ENCODE peak calls at places on chromosome 9, in six cellular contexts. N is activated naive CD4-positive, alpha-beta T cell treated with anti-CD3 and anti-CD28 coated beads for 36 hours; C is stimulated activated CD4-positive, alpha-beta T cell treated with anti-CD3 and anti-CD28 coated beads, Interleukin-2, amount 100 ng/mL, for 24 hours; L is spleen; F is midbrain; T is epithelial cell of esophagus. S is an unnamed sample.

GRCh38 chr9:128920381-128921058 is at the start of gene PHYHD1:
- DNase-seq in N (no peak), C (no peak), L (no peak), F (peak), T (peak), S (peak)

GRCh38 chr9:13728121-13728520 is 448.6 kb upstream of the MPDZ start:
- DNase-seq in N (no peak), C (no peak), L (no peak), F (no peak), T (no peak), S (peak)

GRCh38 chr9:92147030-92147853 is 32.0 kb upstream of the SPTLC1 start:
- DNase-seq in N (peak), C (no peak), L (no peak), F (no peak), T (peak), S (no peak)

GRCh38 chr9:68751556-68751955 is 46.5 kb downstream of the PIP5K1B start:
- DNase-seq in N (no peak), C (no peak), L (no peak), F (no peak), T (no peak), S (no peak)

GRCh38 chr9:27933210-27934062 is 360.2 kb upstream of the C9orf72 start:
- DNase-seq in N (no peak), C (no peak), L (no peak), F (no peak), T (peak), S (no peak)

GRCh38 chr9:29793970-29794369 is 2220.7 kb upstream of the C9orf72 start:
- DNase-seq in N (no peak), C (no peak), L (no peak), F (no peak), T (no peak), S (no peak)

GRCh38 chr9:29511680-29512079 is 1938.4 kb upstream of the C9orf72 start:
- DNase-seq in N (no peak), C (no peak), L (no peak), F (peak), T (no peak), S (peak)

GRCh38 chr9:8564960-8565359 is 765.4 kb upstream of the DMAC1 start:
- DNase-seq in N (no peak), C (no peak), L (no peak), F (no peak), T (no peak), S (no peak)

GRCh38 chr9:115957571-115957970 is 196.0 kb upstream of the PAPPA start:
- DNase-seq in N (no peak), C (no peak), L (no peak), F (no peak), T (no peak), S (no peak)